ENCODE peak calls at places on chromosomes 13 and 19, in six cellular contexts. One of them, this sample, is unnamed. For H3K4me1, the result is how much of the 10 kb centered on the place peaks cover.

GRCh38 chr19:20278342-20278741 is 111.3 kb downstream of the ZNF486 start:
- DNase-seq in right cardiac atrium: no peak
- DNase-seq in SK-N-SH: no peak
- DNase-seq in left ventricle myocardium inferior: no peak
- DNase-seq in adipocyte: peak
- DNase-seq in Peyer's patch: no peak
- DNase-seq in this sample: no peak

GRCh38 chr19:995051-995827 is 5.0 kb upstream of the GRIN3B start:
- DNase-seq in SK-N-SH: no peak
- DNase-seq in adipocyte: no peak
- DNase-seq in left ventricle myocardium inferior: no peak
- DNase-seq in Peyer's patch: no peak
- DNase-seq in right cardiac atrium: peak
- DNase-seq in this sample: no peak

GRCh38 chr19:13281567-13282291 is 131.5 kb downstream of the IER2 start:
- DNase-seq in Peyer's patch: no peak
- DNase-seq in adipocyte: peak
- DNase-seq in left ventricle myocardium inferior: no peak
- DNase-seq in SK-N-SH: no peak
- DNase-seq in right cardiac atrium: peak
- DNase-seq in this sample: no peak

GRCh38 chr19:1079566-1080111 is 12.7 kb downstream of the ARHGAP45 start:
- DNase-seq in adipocyte: no peak
- DNase-seq in SK-N-SH: peak
- DNase-seq in right cardiac atrium: peak
- DNase-seq in left ventricle myocardium inferior: no peak
- DNase-seq in Peyer's patch: peak
- DNase-seq in this sample: no peak

GRCh38 chr13:49220035-49220855 is at the start of gene MLNR:
- DNase-seq in SK-N-SH: peak
- DNase-seq in Peyer's patch: no peak
- DNase-seq in right cardiac atrium: peak
- DNase-seq in left ventricle myocardium inferior: no peak
- DNase-seq in adipocyte: peak
- DNase-seq in this sample: no peak

GRCh38 chr13:54699831-54700230 is 1671.2 kb downstream of the OLFM4 start:
- DNase-seq in SK-N-SH: no peak
- DNase-seq in Peyer's patch: no peak
- DNase-seq in adipocyte: no peak
- DNase-seq in left ventricle myocardium inferior: no peak
- DNase-seq in right cardiac atrium: no peak
- DNase-seq in this sample: no peak

GRCh38 chr19:54430306-54431254 is 15.3 kb downstream of the TTYH1 start:
- DNase-seq in Peyer's patch: peak
- DNase-seq in left ventricle myocardium inferior: peak
- DNase-seq in SK-N-SH: peak
- DNase-seq in right cardiac atrium: peak
- DNase-seq in adipocyte: peak
- DNase-seq in this sample: peak

GRCh38 chr19:1846517-1847205 is 1.6 kb downstream of the REXO1 start:
- DNase-seq in right cardiac atrium: no peak
- DNase-seq in SK-N-SH: no peak
- DNase-seq in adipocyte: no peak
- DNase-seq in left ventricle myocardium inferior: no peak
- DNase-seq in Peyer's patch: no peak
- DNase-seq in this sample: no peak

GRCh38 chr13:20351279-20352022 is 119.3 kb upstream of the GJB6 start:
- DNase-seq in SK-N-SH: no peak
- DNase-seq in Peyer's patch: no peak
- DNase-seq in adipocyte: peak
- DNase-seq in left ventricle myocardium inferior: no peak
- DNase-seq in right cardiac atrium: no peak
- DNase-seq in this sample: peak

GRCh38 chr13:51397262-51397933 is 55.4 kb downstream of the INTS6 start:
- DNase-seq in adipocyte: peak
- DNase-seq in SK-N-SH: peak
- DNase-seq in Peyer's patch: no peak
- DNase-seq in left ventricle myocardium inferior: no peak
- DNase-seq in right cardiac atrium: no peak
- DNase-seq in this sample: no peak

GRCh38 chr13:73129023-73129422 is 70.2 kb downstream of the KLF5 start:
- DNase-seq in left ventricle myocardium inferior: no peak
- DNase-seq in Peyer's patch: no peak
- DNase-seq in adipocyte: no peak
- DNase-seq in right cardiac atrium: no peak
- DNase-seq in SK-N-SH: no peak
- DNase-seq in this sample: no peak

GRCh38 chr19:42129399-42130253 is 2.6 kb downstream of the POU2F2 start:
- DNase-seq in left ventricle myocardium inferior: peak
- DNase-seq in adipocyte: peak
- DNase-seq in Peyer's patch: peak
- DNase-seq in SK-N-SH: peak
- DNase-seq in right cardiac atrium: no peak
- DNase-seq in this sample: peak

GRCh38 chr13:78137404-78138142 is 218.9 kb upstream of the EDNRB start:
- DNase-seq in SK-N-SH: peak
- DNase-seq in left ventricle myocardium inferior: no peak
- DNase-seq in right cardiac atrium: no peak
- DNase-seq in Peyer's patch: no peak
- DNase-seq in adipocyte: peak
- DNase-seq in this sample: peak

GRCh38 chr13:51970251-51970793 is 40.9 kb downstream of the ATP7B start:
- DNase-seq in Peyer's patch: peak
- DNase-seq in left ventricle myocardium inferior: no peak
- DNase-seq in adipocyte: no peak
- DNase-seq in right cardiac atrium: no peak
- DNase-seq in SK-N-SH: no peak
- DNase-seq in this sample: no peak

GRCh38 chr13:105991622-105992254 is 543.7 kb downstream of the EFNB2 start:
- DNase-seq in right cardiac atrium: no peak
- DNase-seq in adipocyte: peak
- DNase-seq in Peyer's patch: no peak
- DNase-seq in SK-N-SH: no peak
- DNase-seq in left ventricle myocardium inferior: no peak
- DNase-seq in this sample: no peak

GRCh38 chr13:109362606-109363005 is 423.8 kb downstream of the IRS2 start:
- DNase-seq in adipocyte: no peak
- DNase-seq in left ventricle myocardium inferior: no peak
- DNase-seq in right cardiac atrium: no peak
- DNase-seq in SK-N-SH: peak
- DNase-seq in Peyer's patch: no peak
- DNase-seq in this sample: no peak

GRCh38 chr13:92838786-92839185 is 387.8 kb upstream of the GPC6 start:
- DNase-seq in left ventricle myocardium inferior: no peak
- DNase-seq in SK-N-SH: no peak
- DNase-seq in right cardiac atrium: no peak
- DNase-seq in Peyer's patch: no peak
- DNase-seq in adipocyte: no peak
- DNase-seq in this sample: no peak

GRCh38 chr13:110525328-110526319 is 35.9 kb downstream of the RAB20 start:
- DNase-seq in SK-N-SH: no peak
- DNase-seq in right cardiac atrium: no peak
- DNase-seq in adipocyte: no peak
- DNase-seq in Peyer's patch: peak
- DNase-seq in left ventricle myocardium inferior: no peak
- DNase-seq in this sample: no peak

GRCh38 chr13:38167164-38167822 is 182.4 kb upstream of the UFM1 start:
- DNase-seq in right cardiac atrium: no peak
- DNase-seq in left ventricle myocardium inferior: no peak
- DNase-seq in adipocyte: no peak
- DNase-seq in SK-N-SH: no peak
- DNase-seq in Peyer's patch: no peak
- DNase-seq in this sample: no peak

GRCh38 chr19:33954686-33955085 is 158.0 kb downstream of the KCTD15 start:
- DNase-seq in SK-N-SH: no peak
- DNase-seq in Peyer's patch: no peak
- DNase-seq in right cardiac atrium: no peak
- DNase-seq in left ventricle myocardium inferior: no peak
- DNase-seq in adipocyte: no peak
- DNase-seq in this sample: no peak

GRCh38 chr19:12155324-12155723 is 1.2 kb downstream of the ZNF625 start:
- DNase-seq in left ventricle myocardium inferior: no peak
- DNase-seq in right cardiac atrium: no peak
- DNase-seq in SK-N-SH: no peak
- DNase-seq in Peyer's patch: no peak
- DNase-seq in adipocyte: peak
- DNase-seq in this sample: no peak

GRCh38 chr19:4660181-4660791 is 9.9 kb downstream of the MYDGF start:
- DNase-seq in adipocyte: no peak
- DNase-seq in Peyer's patch: no peak
- DNase-seq in SK-N-SH: no peak
- DNase-seq in left ventricle myocardium inferior: no peak
- DNase-seq in right cardiac atrium: no peak
- DNase-seq in this sample: peak

GRCh38 chr13:21579754-21580316 is 24.1 kb downstream of the MICU2 start:
- DNase-seq in right cardiac atrium: no peak
- DNase-seq in SK-N-SH: no peak
- DNase-seq in Peyer's patch: no peak
- DNase-seq in left ventricle myocardium inferior: no peak
- DNase-seq in adipocyte: no peak
- DNase-seq in this sample: peak

GRCh38 chr13:76596216-76596615 is 290.0 kb downstream of the KCTD12 start:
- DNase-seq in left ventricle myocardium inferior: no peak
- DNase-seq in SK-N-SH: no peak
- DNase-seq in right cardiac atrium: no peak
- DNase-seq in Peyer's patch: no peak
- DNase-seq in adipocyte: peak
- DNase-seq in this sample: no peak

GRCh38 chr13:59345316-59345715 is 818.4 kb downstream of the DIAPH3 start:
- DNase-seq in right cardiac atrium: peak
- DNase-seq in Peyer's patch: no peak
- DNase-seq in adipocyte: no peak
- DNase-seq in left ventricle myocardium inferior: peak
- DNase-seq in SK-N-SH: no peak
- DNase-seq in this sample: no peak

GRCh38 chr19:21586341-21587116 is 81.1 kb downstream of the ZNF429 start:
- DNase-seq in right cardiac atrium: peak
- DNase-seq in Peyer's patch: peak
- DNase-seq in left ventricle myocardium inferior: peak
- DNase-seq in adipocyte: no peak
- DNase-seq in SK-N-SH: peak
- DNase-seq in this sample: no peak

GRCh38 chr13:97113231-97114001 is 108.7 kb upstream of the MBNL2 start:
- DNase-seq in adipocyte: no peak
- DNase-seq in SK-N-SH: no peak
- DNase-seq in left ventricle myocardium inferior: no peak
- DNase-seq in Peyer's patch: no peak
- DNase-seq in right cardiac atrium: no peak
- DNase-seq in this sample: no peak

GRCh38 chr19:16372065-16372915 is 47.7 kb downstream of the KLF2 start:
- DNase-seq in left ventricle myocardium inferior: peak
- DNase-seq in SK-N-SH: no peak
- DNase-seq in Peyer's patch: no peak
- DNase-seq in adipocyte: no peak
- DNase-seq in right cardiac atrium: no peak
- DNase-seq in this sample: no peak
- H3K4me1 ChIP-seq in left ventricle myocardium inferior: half or more
- H3K4me1 ChIP-seq in SK-N-SH: under half
- H3K4me1 ChIP-seq in Peyer's patch: under half
- H3K4me1 ChIP-seq in adipocyte: under half
- H3K4me1 ChIP-seq in right cardiac atrium: under half
- H3K4me1 ChIP-seq in this sample: under half

GRCh38 chr13:75395056-75395455 is 86.9 kb downstream of the TBC1D4 start:
- DNase-seq in left ventricle myocardium inferior: no peak
- DNase-seq in adipocyte: no peak
- DNase-seq in Peyer's patch: no peak
- DNase-seq in right cardiac atrium: no peak
- DNase-seq in SK-N-SH: no peak
- DNase-seq in this sample: no peak
- H3K4me1 ChIP-seq in left ventricle myocardium inferior: half or more
- H3K4me1 ChIP-seq in adipocyte: under half
- H3K4me1 ChIP-seq in Peyer's patch: under half
- H3K4me1 ChIP-seq in right cardiac atrium: under half
- H3K4me1 ChIP-seq in SK-N-SH: under half
- H3K4me1 ChIP-seq in this sample: under half

GRCh38 chr19:45107621-45108170 is 14.7 kb downstream of the PPP1R37 start:
- DNase-seq in SK-N-SH: no peak
- DNase-seq in right cardiac atrium: no peak
- DNase-seq in adipocyte: no peak
- DNase-seq in left ventricle myocardium inferior: no peak
- DNase-seq in Peyer's patch: no peak
- DNase-seq in this sample: no peak

GRCh38 chr19:45103200-45103624 is 10.2 kb downstream of the PPP1R37 start:
- DNase-seq in adipocyte: no peak
- DNase-seq in Peyer's patch: peak
- DNase-seq in right cardiac atrium: no peak
- DNase-seq in SK-N-SH: no peak
- DNase-seq in left ventricle myocardium inferior: peak
- DNase-seq in this sample: peak

GRCh38 chr19:45102481-45102880 is 9.5 kb downstream of the PPP1R37 start:
- DNase-seq in left ventricle myocardium inferior: no peak
- DNase-seq in Peyer's patch: no peak
- DNase-seq in SK-N-SH: no peak
- DNase-seq in right cardiac atrium: no peak
- DNase-seq in adipocyte: no peak
- DNase-seq in this sample: no peak

GRCh38 chr19:45103625-45104319 is 10.8 kb downstream of the PPP1R37 start:
- DNase-seq in Peyer's patch: no peak
- DNase-seq in left ventricle myocardium inferior: no peak
- DNase-seq in SK-N-SH: no peak
- DNase-seq in adipocyte: no peak
- DNase-seq in right cardiac atrium: no peak
- DNase-seq in this sample: peak

GRCh38 chr19:45104658-45105384 is 11.8 kb downstream of the PPP1R37 start:
- DNase-seq in left ventricle myocardium inferior: no peak
- DNase-seq in right cardiac atrium: no peak
- DNase-seq in Peyer's patch: peak
- DNase-seq in adipocyte: no peak
- DNase-seq in SK-N-SH: no peak
- DNase-seq in this sample: no peak
- H3K4me1 ChIP-seq in left ventricle myocardium inferior: half or more
- H3K4me1 ChIP-seq in right cardiac atrium: under half
- H3K4me1 ChIP-seq in Peyer's patch: half or more
- H3K4me1 ChIP-seq in adipocyte: under half
- H3K4me1 ChIP-seq in SK-N-SH: under half
- H3K4me1 ChIP-seq in this sample: under half

GRCh38 chr13:33261426-33262068 is 24.0 kb downstream of the STARD13 start:
- DNase-seq in Peyer's patch: no peak
- DNase-seq in SK-N-SH: no peak
- DNase-seq in adipocyte: no peak
- DNase-seq in left ventricle myocardium inferior: no peak
- DNase-seq in right cardiac atrium: no peak
- DNase-seq in this sample: no peak

GRCh38 chr13:33262554-33262953 is 23.0 kb downstream of the STARD13 start:
- DNase-seq in Peyer's patch: no peak
- DNase-seq in left ventricle myocardium inferior: no peak
- DNase-seq in right cardiac atrium: no peak
- DNase-seq in adipocyte: no peak
- DNase-seq in SK-N-SH: no peak
- DNase-seq in this sample: no peak

GRCh38 chr13:33263484-33263883 is 22.1 kb downstream of the STARD13 start:
- DNase-seq in left ventricle myocardium inferior: no peak
- DNase-seq in right cardiac atrium: no peak
- DNase-seq in SK-N-SH: no peak
- DNase-seq in adipocyte: no peak
- DNase-seq in Peyer's patch: no peak
- DNase-seq in this sample: no peak

GRCh38 chr13:33262997-33263396 is 22.6 kb downstream of the STARD13 start:
- DNase-seq in SK-N-SH: no peak
- DNase-seq in right cardiac atrium: no peak
- DNase-seq in adipocyte: no peak
- DNase-seq in Peyer's patch: no peak
- DNase-seq in left ventricle myocardium inferior: no peak
- DNase-seq in this sample: no peak

GRCh38 chr13:33262069-33262487 is 23.5 kb downstream of the STARD13 start:
- DNase-seq in Peyer's patch: peak
- DNase-seq in adipocyte: no peak
- DNase-seq in right cardiac atrium: no peak
- DNase-seq in left ventricle myocardium inferior: no peak
- DNase-seq in SK-N-SH: no peak
- DNase-seq in this sample: no peak
- H3K4me1 ChIP-seq in Peyer's patch: under half
- H3K4me1 ChIP-seq in adipocyte: half or more
- H3K4me1 ChIP-seq in right cardiac atrium: under half
- H3K4me1 ChIP-seq in left ventricle myocardium inferior: half or more
- H3K4me1 ChIP-seq in SK-N-SH: half or more
- H3K4me1 ChIP-seq in this sample: under half